ENCODE peak calls at places on chromosomes 3 and 15, in nine cellular contexts. One of them, this sample, is unnamed.

GRCh38 chr3:156745766-156746165 is 71.4 kb downstream of the TIPARP start:
- DNase-seq in glutamatergic neuron: no peak
- DNase-seq in OCI-LY7: no peak
- DNase-seq in Calu3: no peak
- DNase-seq in lung: no peak
- DNase-seq in endothelial cell of umbilical vein: no peak
- DNase-seq in sigmoid colon: no peak
- DNase-seq in endothelial cell: no peak
- DNase-seq in HepG2: no peak
- DNase-seq in this sample: no peak

GRCh38 chr3:183824761-183825379 is 507 bp downstream of the MAP6D1 start:
- DNase-seq in lung: no peak
- DNase-seq in endothelial cell: no peak
- DNase-seq in OCI-LY7: no peak
- DNase-seq in HepG2: no peak
- DNase-seq in Calu3: peak
- DNase-seq in sigmoid colon: no peak
- DNase-seq in glutamatergic neuron: peak
- DNase-seq in endothelial cell of umbilical vein: peak
- DNase-seq in this sample: no peak

GRCh38 chr3:72386322-72386721 is 461.9 kb downstream of the SHQ1 start:
- DNase-seq in OCI-LY7: no peak
- DNase-seq in Calu3: no peak
- DNase-seq in sigmoid colon: no peak
- DNase-seq in lung: no peak
- DNase-seq in glutamatergic neuron: no peak
- DNase-seq in endothelial cell: no peak
- DNase-seq in HepG2: no peak
- DNase-seq in endothelial cell of umbilical vein: no peak
- DNase-seq in this sample: no peak

GRCh38 chr15:28954466-28955159 is 68.8 kb downstream of the APBA2 start:
- DNase-seq in endothelial cell of umbilical vein: no peak
- DNase-seq in OCI-LY7: no peak
- DNase-seq in glutamatergic neuron: no peak
- DNase-seq in Calu3: no peak
- DNase-seq in HepG2: no peak
- DNase-seq in sigmoid colon: peak
- DNase-seq in lung: no peak
- DNase-seq in endothelial cell: no peak
- DNase-seq in this sample: no peak

GRCh38 chr3:38600551-38600950 is 48.9 kb downstream of the SCN5A start:
- DNase-seq in lung: no peak
- DNase-seq in Calu3: no peak
- DNase-seq in OCI-LY7: no peak
- DNase-seq in sigmoid colon: peak
- DNase-seq in glutamatergic neuron: no peak
- DNase-seq in HepG2: no peak
- DNase-seq in endothelial cell: no peak
- DNase-seq in endothelial cell of umbilical vein: no peak
- DNase-seq in this sample: peak

GRCh38 chr3:71066849-71067261 is 516.7 kb downstream of the FOXP1 start:
- DNase-seq in endothelial cell: no peak
- DNase-seq in endothelial cell of umbilical vein: peak
- DNase-seq in HepG2: no peak
- DNase-seq in OCI-LY7: peak
- DNase-seq in glutamatergic neuron: no peak
- DNase-seq in sigmoid colon: no peak
- DNase-seq in Calu3: peak
- DNase-seq in lung: no peak
- DNase-seq in this sample: no peak

GRCh38 chr15:81265256-81265943 is 58.5 kb downstream of the STARD5 start:
- DNase-seq in sigmoid colon: no peak
- DNase-seq in endothelial cell of umbilical vein: no peak
- DNase-seq in Calu3: no peak
- DNase-seq in glutamatergic neuron: no peak
- DNase-seq in OCI-LY7: peak
- DNase-seq in lung: no peak
- DNase-seq in HepG2: no peak
- DNase-seq in endothelial cell: peak
- DNase-seq in this sample: no peak

GRCh38 chr3:59730608-59731007 is 680.8 kb upstream of the CFAP20DC start:
- DNase-seq in endothelial cell of umbilical vein: no peak
- DNase-seq in lung: no peak
- DNase-seq in OCI-LY7: no peak
- DNase-seq in endothelial cell: no peak
- DNase-seq in HepG2: no peak
- DNase-seq in sigmoid colon: no peak
- DNase-seq in Calu3: no peak
- DNase-seq in glutamatergic neuron: no peak
- DNase-seq in this sample: no peak

GRCh38 chr3:20185733-20186599 is at the start of gene SGO1:
- DNase-seq in endothelial cell: peak
- DNase-seq in lung: peak
- DNase-seq in glutamatergic neuron: peak
- DNase-seq in sigmoid colon: peak
- DNase-seq in endothelial cell of umbilical vein: peak
- DNase-seq in Calu3: peak
- DNase-seq in OCI-LY7: peak
- DNase-seq in HepG2: peak
- DNase-seq in this sample: peak

GRCh38 chr3:20194793-20195460 is 8.9 kb upstream of the SGO1 start:
- DNase-seq in endothelial cell of umbilical vein: no peak
- DNase-seq in OCI-LY7: no peak
- DNase-seq in lung: no peak
- DNase-seq in endothelial cell: no peak
- DNase-seq in glutamatergic neuron: no peak
- DNase-seq in HepG2: no peak
- DNase-seq in sigmoid colon: no peak
- DNase-seq in Calu3: no peak
- DNase-seq in this sample: no peak

GRCh38 chr3:20186600-20187004 is 596 bp upstream of the SGO1 start:
- DNase-seq in endothelial cell: no peak
- DNase-seq in OCI-LY7: no peak
- DNase-seq in lung: no peak
- DNase-seq in HepG2: no peak
- DNase-seq in glutamatergic neuron: no peak
- DNase-seq in Calu3: no peak
- DNase-seq in endothelial cell of umbilical vein: no peak
- DNase-seq in sigmoid colon: no peak
- DNase-seq in this sample: no peak

GRCh38 chr3:20185364-20185732 is 658 bp downstream of the SGO1 start:
- DNase-seq in OCI-LY7: peak
- DNase-seq in endothelial cell of umbilical vein: peak
- DNase-seq in endothelial cell: peak
- DNase-seq in Calu3: peak
- DNase-seq in sigmoid colon: no peak
- DNase-seq in HepG2: no peak
- DNase-seq in lung: no peak
- DNase-seq in glutamatergic neuron: no peak
- DNase-seq in this sample: no peak

DNA sequence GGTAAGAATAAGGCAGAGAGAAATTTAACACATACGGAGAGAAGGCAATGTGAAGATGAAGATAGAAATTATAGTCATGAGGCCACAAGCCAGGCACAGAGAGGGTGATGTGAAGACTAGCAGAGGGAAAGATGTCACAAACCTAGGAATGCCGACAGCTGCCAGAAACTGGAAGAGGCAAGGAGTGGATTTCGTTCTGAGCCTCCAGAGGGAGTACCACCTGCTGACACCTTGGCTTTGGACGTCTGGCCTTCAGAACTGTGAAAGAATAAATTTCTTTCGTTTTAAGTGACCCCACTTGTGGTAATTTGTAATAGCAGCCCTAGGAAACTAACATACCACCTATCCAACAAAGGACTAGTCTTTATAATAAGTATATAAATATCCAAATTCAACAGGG is 5.0 kb upstream of the SGO1 start:
- DNase-seq in glutamatergic neuron: peak
- DNase-seq in endothelial cell: no peak
- DNase-seq in Calu3: peak
- DNase-seq in sigmoid colon: no peak
- DNase-seq in lung: no peak
- DNase-seq in OCI-LY7: no peak
- DNase-seq in endothelial cell of umbilical vein: no peak
- DNase-seq in HepG2: no peak
- DNase-seq in this sample: no peak
- TF ChIP-seq CTCF in glutamatergic neuron: no peak
- TF ChIP-seq CTCF in endothelial cell: no peak
- TF ChIP-seq CTCF in Calu3: no peak
- TF ChIP-seq CTCF in sigmoid colon: no peak
- TF ChIP-seq CTCF in lung: no peak
- TF ChIP-seq CTCF in OCI-LY7: no peak
- TF ChIP-seq CTCF in endothelial cell of umbilical vein: no peak
- TF ChIP-seq CTCF in HepG2: peak
- TF ChIP-seq CTCF in this sample: no peak

GRCh38 chr3:128784228-128784627 is 58.2 kb downstream of the RAB7A start:
- DNase-seq in Calu3: peak
- DNase-seq in endothelial cell of umbilical vein: peak
- DNase-seq in sigmoid colon: no peak
- DNase-seq in endothelial cell: peak
- DNase-seq in lung: no peak
- DNase-seq in HepG2: peak
- DNase-seq in OCI-LY7: peak
- DNase-seq in glutamatergic neuron: peak
- DNase-seq in this sample: no peak

GRCh38 chr3:128784843-128785242 is 58.9 kb downstream of the RAB7A start:
- DNase-seq in Calu3: no peak
- DNase-seq in sigmoid colon: no peak
- DNase-seq in endothelial cell of umbilical vein: no peak
- DNase-seq in OCI-LY7: no peak
- DNase-seq in HepG2: no peak
- DNase-seq in glutamatergic neuron: no peak
- DNase-seq in lung: no peak
- DNase-seq in endothelial cell: no peak
- DNase-seq in this sample: no peak

GRCh38 chr3:128786434-128787020 is 60.5 kb downstream of the RAB7A start:
- DNase-seq in endothelial cell of umbilical vein: peak
- DNase-seq in OCI-LY7: no peak
- DNase-seq in sigmoid colon: no peak
- DNase-seq in HepG2: no peak
- DNase-seq in endothelial cell: no peak
- DNase-seq in Calu3: no peak
- DNase-seq in glutamatergic neuron: no peak
- DNase-seq in lung: no peak
- DNase-seq in this sample: no peak

GRCh38 chr3:128788268-128788869 is 62.4 kb downstream of the RAB7A start:
- DNase-seq in HepG2: no peak
- DNase-seq in Calu3: no peak
- DNase-seq in sigmoid colon: no peak
- DNase-seq in endothelial cell: no peak
- DNase-seq in endothelial cell of umbilical vein: no peak
- DNase-seq in OCI-LY7: no peak
- DNase-seq in glutamatergic neuron: no peak
- DNase-seq in lung: no peak
- DNase-seq in this sample: no peak

GRCh38 chr3:128787256-128788253 is 61.6 kb downstream of the RAB7A start:
- DNase-seq in endothelial cell of umbilical vein: no peak
- DNase-seq in lung: no peak
- DNase-seq in sigmoid colon: no peak
- DNase-seq in Calu3: peak
- DNase-seq in HepG2: peak
- DNase-seq in endothelial cell: peak
- DNase-seq in glutamatergic neuron: no peak
- DNase-seq in OCI-LY7: peak
- DNase-seq in this sample: no peak
- TF ChIP-seq CTCF in endothelial cell of umbilical vein: no peak
- TF ChIP-seq CTCF in lung: no peak
- TF ChIP-seq CTCF in sigmoid colon: no peak
- TF ChIP-seq CTCF in Calu3: peak
- TF ChIP-seq CTCF in HepG2: no peak
- TF ChIP-seq CTCF in endothelial cell: peak
- TF ChIP-seq CTCF in glutamatergic neuron: peak
- TF ChIP-seq CTCF in OCI-LY7: peak
- TF ChIP-seq CTCF in this sample: peak

GRCh38 chr3:149494759-149495580 is 20.5 kb downstream of the TM4SF4 start:
- DNase-seq in sigmoid colon: no peak
- DNase-seq in lung: no peak
- DNase-seq in endothelial cell: no peak
- DNase-seq in glutamatergic neuron: no peak
- DNase-seq in OCI-LY7: no peak
- DNase-seq in endothelial cell of umbilical vein: no peak
- DNase-seq in HepG2: no peak
- DNase-seq in Calu3: no peak
- DNase-seq in this sample: no peak

GRCh38 chr3:149494022-149494758 is 19.7 kb downstream of the TM4SF4 start:
- DNase-seq in endothelial cell of umbilical vein: peak
- DNase-seq in HepG2: peak
- DNase-seq in glutamatergic neuron: peak
- DNase-seq in endothelial cell: peak
- DNase-seq in OCI-LY7: peak
- DNase-seq in sigmoid colon: peak
- DNase-seq in Calu3: peak
- DNase-seq in lung: peak
- DNase-seq in this sample: no peak

GRCh38 chr3:149495581-149496125 is 21.2 kb downstream of the TM4SF4 start:
- DNase-seq in sigmoid colon: no peak
- DNase-seq in HepG2: no peak
- DNase-seq in endothelial cell of umbilical vein: no peak
- DNase-seq in glutamatergic neuron: no peak
- DNase-seq in endothelial cell: no peak
- DNase-seq in OCI-LY7: no peak
- DNase-seq in lung: no peak
- DNase-seq in Calu3: no peak
- DNase-seq in this sample: no peak

GRCh38 chr3:149490260-149490971 is 15.9 kb downstream of the TM4SF4 start:
- DNase-seq in endothelial cell: no peak
- DNase-seq in lung: no peak
- DNase-seq in Calu3: no peak
- DNase-seq in sigmoid colon: no peak
- DNase-seq in endothelial cell of umbilical vein: no peak
- DNase-seq in HepG2: no peak
- DNase-seq in glutamatergic neuron: no peak
- DNase-seq in OCI-LY7: no peak
- DNase-seq in this sample: no peak

DNA sequence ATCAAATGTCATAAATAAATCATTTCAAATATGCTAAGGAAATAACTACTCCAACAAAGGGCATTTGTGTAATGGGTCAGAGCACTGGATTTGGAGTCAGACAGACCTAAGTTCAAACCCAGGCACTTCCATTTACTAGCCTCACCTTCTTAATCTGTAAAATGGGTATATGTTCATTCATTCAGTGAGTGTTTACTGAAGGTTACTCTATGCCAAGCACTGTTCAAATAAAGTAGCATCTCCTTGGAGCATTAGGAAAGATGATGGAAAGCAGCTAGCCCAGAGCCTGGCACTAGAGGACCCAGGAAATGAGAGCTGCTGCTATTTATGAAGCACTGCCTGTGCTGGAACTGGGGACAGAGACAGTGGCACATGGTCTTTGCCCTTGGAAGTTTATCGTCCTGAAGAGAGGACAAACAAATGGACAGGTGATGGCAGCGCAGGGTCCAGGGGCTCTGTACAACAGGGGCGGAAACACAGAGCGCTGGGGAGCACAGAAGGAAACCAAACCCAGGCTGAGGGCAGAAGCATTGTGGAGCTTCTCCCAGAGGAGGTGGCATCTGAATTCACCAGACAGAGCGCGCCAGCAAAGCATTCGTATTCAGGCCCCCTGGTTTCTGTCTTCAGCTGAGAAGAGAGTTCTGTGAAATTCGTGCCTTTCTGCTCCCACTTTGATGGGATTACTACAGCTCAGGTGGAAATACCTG is 19.0 kb downstream of the TM4SF4 start:
- DNase-seq in OCI-LY7: no peak
- DNase-seq in endothelial cell of umbilical vein: no peak
- DNase-seq in endothelial cell: no peak
- DNase-seq in Calu3: no peak
- DNase-seq in lung: no peak
- DNase-seq in glutamatergic neuron: no peak
- DNase-seq in sigmoid colon: no peak
- DNase-seq in HepG2: peak
- DNase-seq in this sample: no peak
- TF ChIP-seq CTCF in OCI-LY7: no peak
- TF ChIP-seq CTCF in endothelial cell of umbilical vein: no peak
- TF ChIP-seq CTCF in endothelial cell: no peak
- TF ChIP-seq CTCF in Calu3: no peak
- TF ChIP-seq CTCF in lung: no peak
- TF ChIP-seq CTCF in glutamatergic neuron: no peak
- TF ChIP-seq CTCF in sigmoid colon: no peak
- TF ChIP-seq CTCF in HepG2: peak
- TF ChIP-seq CTCF in this sample: no peak

DNA sequence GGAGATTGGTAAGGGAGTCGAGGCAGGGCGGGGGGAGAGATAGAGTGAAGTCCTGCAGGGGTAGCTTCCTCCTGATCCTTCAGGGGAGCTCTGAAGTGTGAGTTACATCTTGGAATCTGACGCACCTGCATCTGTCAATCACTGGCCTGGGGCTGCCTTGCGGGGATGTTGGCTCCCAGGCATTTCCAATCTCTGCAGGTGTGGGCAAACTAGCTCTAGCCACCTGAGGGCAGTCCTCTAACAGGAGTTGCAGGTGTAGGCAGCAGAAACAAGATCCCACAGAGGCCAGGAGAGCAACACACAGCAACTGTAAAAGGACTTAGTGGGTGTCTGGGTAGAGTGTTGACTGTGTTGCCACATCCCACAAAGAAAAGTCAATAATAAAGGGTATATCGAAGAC is 63.6 kb downstream of the ZNF621 start:
- DNase-seq in endothelial cell of umbilical vein: no peak
- DNase-seq in HepG2: peak
- DNase-seq in lung: no peak
- DNase-seq in Calu3: peak
- DNase-seq in endothelial cell: no peak
- DNase-seq in glutamatergic neuron: no peak
- DNase-seq in OCI-LY7: no peak
- DNase-seq in sigmoid colon: no peak
- DNase-seq in this sample: no peak
- TF ChIP-seq CTCF in endothelial cell of umbilical vein: no peak
- TF ChIP-seq CTCF in HepG2: peak
- TF ChIP-seq CTCF in lung: no peak
- TF ChIP-seq CTCF in Calu3: no peak
- TF ChIP-seq CTCF in endothelial cell: no peak
- TF ChIP-seq CTCF in glutamatergic neuron: no peak
- TF ChIP-seq CTCF in OCI-LY7: peak
- TF ChIP-seq CTCF in sigmoid colon: no peak
- TF ChIP-seq CTCF in this sample: peak

This sample was measured in chondrocyte.